ENCODE peak calls at places on chromosome 14, in four cellular contexts. T is esophagus squamous epithelium, I is stomach, R is prostate gland. B is an unnamed sample.
A peak's percentile ranks its signal among the peaks of the same experiment; 100 is the strongest.

GRCh38 chr14:84591827-84592540 is 938.0 kb upstream of the FLRT2 start:
- DNase-seq in T (no peak), R (no peak), I (no peak), B (no peak)

GRCh38 chr14:81222694-81223093 is 1.9 kb upstream of the GTF2A1 start:
- DNase-seq in T (no peak), R (no peak), I (no peak), B (no peak)

GRCh38 chr14:38404616-38405015 is 148.7 kb upstream of the CLEC14A start:
- DNase-seq in T (no peak), I (no peak), R (no peak), B (no peak)

GRCh38 chr14:94113490-94113889 is 3.0 kb downstream of the IFI27 start:
- DNase-seq in I (peak; percentile 82), T (no peak), R (no peak), B (no peak)

GRCh38 chr14:30214456-30215090 is 286.9 kb upstream of the PRKD1 start:
- DNase-seq in T (no peak), I (no peak), R (peak; percentile 32), B (no peak)

GRCh38 chr14:53663709-53664108 is 292.9 kb downstream of the BMP4 start:
- DNase-seq in T (no peak), R (no peak), I (no peak), B (no peak)

GRCh38 chr14:57492859-57493258 is 798 bp downstream of the CCDC198 start:
- DNase-seq in R (no peak), T (no peak), I (no peak), B (no peak)

GRCh38 chr14:99546230-99546879 is 57.7 kb downstream of the CCDC85C start:
- DNase-seq in T (no peak), R (no peak), I (no peak), B (no peak)

GRCh38 chr14:59333668-59334067 is 131.5 kb downstream of the GPR135 start:
- DNase-seq in I (no peak), R (peak; percentile 67), T (no peak), B (peak; percentile 53)

GRCh38 chr14:68982581-68982980 is 3.5 kb upstream of the ACTN1 start:
- DNase-seq in I (no peak), T (no peak), R (no peak), B (no peak)

GRCh38 chr14:95260537-95261440 is 58.9 kb downstream of the CLMN start:
- DNase-seq in R (no peak), I (no peak), T (no peak), B (no peak)

GRCh38 chr14:91996951-91997371 is 42.9 kb downstream of the TRIP11 start:
- DNase-seq in I (no peak), T (no peak), R (no peak), B (no peak)

GRCh38 chr14:69612014-69612758 is 790 bp downstream of the SUSD6 start:
- DNase-seq in I (no peak), R (peak; percentile 21), T (no peak), B (no peak)

GRCh38 chr14:39988939-39989338 is 556.7 kb upstream of the FBXO33 start:
- DNase-seq in I (no peak), R (no peak), T (no peak), B (no peak)

GRCh38 chr14:20855652-20856291 is 35.4 kb upstream of the RNASE3 start:
- DNase-seq in R (peak; percentile 61), I (peak; percentile 61), T (peak; percentile 5), B (peak; percentile 73)

GRCh38 chr14:23572841-23573240 is 5.2 kb upstream of the AP1G2 start:
- DNase-seq in R (no peak), I (no peak), T (no peak), B (no peak)

GRCh38 chr14:35818346-35819115 is 7.6 kb upstream of the BRMS1L start:
- DNase-seq in T (no peak), I (no peak), R (peak; percentile 21), B (peak; percentile 41)

GRCh38 chr14:103404920-103405319 is 19.7 kb downstream of the MARK3 start:
- DNase-seq in R (peak; percentile 38), T (no peak), I (peak; percentile 74), B (no peak)

GRCh38 chr14:32078030-32078793 is 1.1 kb downstream of the ARHGAP5 start:
- DNase-seq in T (no peak), R (peak; percentile 32), I (peak; percentile 46), B (peak; percentile 47)

GRCh38 chr14:29832042-29832441 is 95.6 kb downstream of the PRKD1 start:
- DNase-seq in I (no peak), R (no peak), T (no peak), B (no peak)

GRCh38 chr14:51776102-51776894 is 84.1 kb upstream of the GNG2 start:
- DNase-seq in R (peak; percentile 25), T (no peak), I (no peak), B (peak; percentile 71)

GRCh38 chr14:19918553-19919264 is 1.7 kb upstream of the OR4K5 start:
- DNase-seq in R (no peak), T (no peak), I (no peak), B (no peak)

GRCh38 chr14:98580131-98580678 is 691.8 kb downstream of the BCL11B start:
- DNase-seq in R (no peak), T (no peak), I (no peak), B (no peak)

GRCh38 chr14:20610002-20610765 is 19.0 kb upstream of the RNASE12 start:
- DNase-seq in R (peak; percentile 80), I (peak; percentile 84), T (no peak), B (peak; percentile 64)

GRCh38 chr14:99432491-99432890 is 48.2 kb downstream of the SETD3 start:
- DNase-seq in T (no peak), I (no peak), R (no peak), B (no peak)

GRCh38 chr14:80607430-80608200 is 333.9 kb downstream of the CEP128 start:
- DNase-seq in I (no peak), T (no peak), R (no peak), B (no peak)

GRCh38 chr14:93538411-93538810 is 107.7 kb downstream of the UNC79 start:
- DNase-seq in I (no peak), T (no peak), R (no peak), B (no peak)

GRCh38 chr14:106518054-106518943 is 991.9 kb downstream of the TMEM121 start:
- DNase-seq in I (peak; percentile 38), R (no peak), T (no peak), B (peak; percentile 19)

GRCh38 chr14:56805992-56806737 is 4.1 kb downstream of the OTX2 start:
- DNase-seq in I (no peak), T (no peak), R (no peak), B (no peak)

GRCh38 chr14:97456958-97457357 is 659.8 kb downstream of the VRK1 start:
- DNase-seq in T (no peak), I (no peak), R (no peak), B (no peak)

GRCh38 chr14:24032727-24033418 is 18.9 kb upstream of the CARMIL3 start:
- DNase-seq in R (no peak), T (no peak), I (peak; percentile 49), B (peak; percentile 78)

GRCh38 chr14:22530101-22530500 is 58.9 kb downstream of the DAD1 start:
- DNase-seq in I (no peak), R (no peak), T (no peak), B (no peak)

GRCh38 chr14:94977016-94977415 is 180.3 kb downstream of the DICER1 start:
- DNase-seq in I (no peak), T (no peak), R (no peak), B (no peak)

GRCh38 chr14:100641274-100641860 is 54.1 kb upstream of the BEGAIN start:
- DNase-seq in R (no peak), I (no peak), T (no peak), B (no peak)
- H3K4me1 ChIP-seq in R (no peaks in the 10 kb centered on the region), I (peaks cover 25% of the 10 kb centered on the region), T (peaks cover 3% of the 10 kb centered on the region), B (peaks cover 7% of the 10 kb centered on the region)

DNA sequence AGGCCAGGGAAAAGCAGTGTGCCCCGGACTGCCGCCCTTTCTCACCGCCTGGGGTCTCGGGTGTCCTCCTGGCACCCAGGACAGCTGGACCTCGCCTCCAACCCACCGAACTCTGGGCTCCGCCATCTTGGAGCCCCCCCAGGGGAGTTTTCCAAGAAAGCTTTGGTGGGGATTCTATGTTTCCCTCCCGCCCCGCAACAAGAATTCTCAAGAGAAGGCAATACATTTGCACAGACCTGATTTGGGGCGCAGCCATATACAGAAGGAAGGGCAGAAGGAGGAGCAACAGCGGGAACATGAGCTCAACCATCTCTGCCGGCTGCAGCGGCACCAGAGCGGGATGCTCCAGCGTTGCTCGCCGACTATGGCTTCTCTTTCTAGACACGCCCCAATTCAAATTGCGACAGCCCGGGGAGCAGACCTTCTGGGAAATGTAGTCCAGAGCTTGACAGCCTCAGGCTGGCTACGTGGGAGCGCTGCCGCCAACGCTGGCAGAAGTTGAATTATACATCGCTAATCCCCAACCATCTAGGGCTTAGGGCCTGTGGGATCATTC is at the start of gene RDH11:
- DNase-seq in T (peak; percentile 35), R (peak; percentile 93), I (peak; percentile 84), B (peak; percentile 77)
- TF ChIP-seq POLR2A in T (peak; percentile 51), R (peak; percentile 89), I (peak; percentile 66), B (peak; percentile 72)

GRCh38 chr14:54724772-54725325 is 157.9 kb downstream of the SAMD4A start:
- DNase-seq in T (no peak), I (no peak), R (no peak), B (no peak)

GRCh38 chr14:54728700-54729527 is 162.0 kb downstream of the SAMD4A start:
- DNase-seq in T (no peak), R (no peak), I (no peak), B (no peak)

GRCh38 chr14:54724123-54724522 is 157.2 kb downstream of the SAMD4A start:
- DNase-seq in I (no peak), T (no peak), R (no peak), B (no peak)

GRCh38 chr14:54727929-54728328 is 161.0 kb downstream of the SAMD4A start:
- DNase-seq in T (no peak), R (no peak), I (no peak), B (no peak)

DNA sequence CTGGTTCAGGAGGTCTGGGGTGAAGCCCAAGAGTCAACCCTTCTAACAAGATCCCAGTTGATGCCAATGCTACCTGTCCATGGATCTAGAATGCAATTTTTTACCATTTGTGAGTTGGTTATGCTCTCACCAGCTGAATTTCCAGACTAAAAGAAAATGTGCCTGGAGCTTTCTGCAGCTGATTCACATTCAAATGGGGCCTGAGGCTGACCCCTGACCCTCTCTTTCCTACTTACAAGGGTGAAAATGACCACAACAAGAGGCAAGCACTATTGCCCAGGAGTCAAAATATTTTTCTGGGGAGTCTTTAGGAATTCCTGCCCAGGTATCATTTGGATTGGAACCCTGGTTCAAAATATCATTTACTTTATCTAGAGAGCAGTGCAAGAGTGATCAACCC is 159.1 kb downstream of the SAMD4A start:
- DNase-seq in T (no peak), R (no peak), I (no peak), B (no peak)
- H3K27ac ChIP-seq in T (no peak overlapping the region), R (no peak overlapping the region), I (no peak overlapping the region), B (no peak overlapping the region)

GRCh38 chr14:101833045-101833444 is 71.5 kb downstream of the PPP2R5C start:
- DNase-seq in I (no peak), T (no peak), R (no peak), B (no peak)

GRCh38 chr14:101826359-101826758 is 64.8 kb downstream of the PPP2R5C start:
- DNase-seq in R (no peak), T (no peak), I (no peak), B (no peak)

GRCh38 chr14:101828038-101828437 is 66.5 kb downstream of the PPP2R5C start:
- DNase-seq in T (no peak), R (no peak), I (no peak), B (no peak)

GRCh38 chr14:101827286-101827685 is 65.8 kb downstream of the PPP2R5C start:
- DNase-seq in I (no peak), T (no peak), R (no peak), B (no peak)

DNA sequence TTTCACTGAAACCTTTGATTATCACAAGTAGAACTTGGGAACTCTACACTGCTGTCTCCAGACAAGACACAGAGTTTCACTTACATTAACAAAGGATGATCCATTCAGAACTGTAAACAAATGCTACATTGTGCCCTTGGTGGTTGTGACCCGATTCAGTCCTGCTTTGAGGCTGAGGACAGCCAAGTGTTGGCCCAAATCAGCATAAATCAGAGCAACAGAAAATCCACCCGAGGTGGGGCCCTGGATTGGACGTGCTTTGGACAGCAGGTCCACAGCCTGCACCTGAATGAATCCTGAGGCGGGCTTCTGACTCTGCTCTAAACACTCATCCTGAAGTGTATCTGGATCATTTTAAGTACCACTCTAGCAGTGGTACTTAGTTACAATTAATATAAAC is 68.8 kb downstream of the PPP2R5C start:
- DNase-seq in R (no peak), T (no peak), I (no peak), B (no peak)
- H3K4me1 ChIP-seq in R (peaks cover 3% of the 10 kb centered on the region), T (peaks cover 27% of the 10 kb centered on the region), I (peaks cover 89% of the 10 kb centered on the region), B (peaks cover 21% of the 10 kb centered on the region)

B was measured in tibial nerve.